ENCODE peak calls at places on chromosomes 2 and 18, in six cellular contexts. K is body of pancreas, J is uterus, T is tibial artery, V is heart left ventricle, Y is ovary. X is an unnamed sample. For H3K4me1, the result is how much of the 10 kb centered on the place peaks cover.

GRCh38 chr2:227551804-227552203 is 46.9 kb upstream of the SCYGR2 start:
- DNase-seq in K (no peak), J (no peak), T (no peak), V (no peak), Y (no peak), X (no peak)

GRCh38 chr2:110853516-110853915 is 121.1 kb downstream of the ACOXL start:
- DNase-seq in K (no peak), J (no peak), T (no peak), V (no peak), Y (no peak), X (no peak)

GRCh38 chr2:181900007-181900651 is 8.6 kb downstream of the ITPRID2 start:
- DNase-seq in K (no peak), J (no peak), T (no peak), V (no peak), Y (no peak), X (no peak)

GRCh38 chr2:54871457-54872103 is 148.1 kb downstream of the EML6 start:
- DNase-seq in K (no peak), J (no peak), T (no peak), V (no peak), Y (no peak), X (no peak)

GRCh38 chr18:28175047-28175929 is 1.6 kb downstream of the CDH2 start:
- DNase-seq in K (no peak), J (peak), T (no peak), V (peak), Y (peak), X (no peak)

GRCh38 chr2:212901604-212902275 is 249.7 kb downstream of the IKZF2 start:
- DNase-seq in K (no peak), J (no peak), T (no peak), V (no peak), Y (no peak), X (no peak)

GRCh38 chr2:203484266-203485112 is 50.6 kb downstream of the RAPH1 start:
- DNase-seq in K (peak), J (no peak), T (no peak), V (no peak), Y (no peak), X (no peak)

GRCh38 chr2:230209422-230210051 is 10.2 kb downstream of the SP110 start:
- DNase-seq in K (no peak), J (no peak), T (no peak), V (no peak), Y (no peak), X (no peak)

GRCh38 chr2:224507789-224508188 is 77.4 kb downstream of the CUL3 start:
- DNase-seq in K (no peak), J (no peak), T (no peak), V (no peak), Y (no peak), X (no peak)

GRCh38 chr2:26685943-26686839 is 6.3 kb upstream of the KCNK3 start:
- DNase-seq in K (peak), J (no peak), T (no peak), V (no peak), Y (no peak), X (no peak)

GRCh38 chr2:46216213-46216612 is 81.0 kb upstream of the EPAS1 start:
- DNase-seq in K (no peak), J (no peak), T (no peak), V (no peak), Y (no peak), X (no peak)

GRCh38 chr2:101410114-101410513 is 22.8 kb upstream of the CREG2 start:
- DNase-seq in K (no peak), J (no peak), T (no peak), V (no peak), Y (no peak), X (no peak)

GRCh38 chr2:219574509-219575311 is 2.6 kb downstream of the INHA start:
- DNase-seq in K (no peak), J (no peak), T (no peak), V (peak), Y (no peak), X (no peak)

GRCh38 chr2:1816414-1816911 is 72.1 kb upstream of the PXDN start:
- DNase-seq in K (peak), J (peak), T (peak), V (no peak), Y (peak), X (no peak)

GRCh38 chr18:75638597-75639467 is 211.3 kb upstream of the SMIM21 start:
- DNase-seq in K (no peak), J (peak), T (no peak), V (peak), Y (peak), X (no peak)

GRCh38 chr2:195573314-195573713 is 83.7 kb upstream of the SLC39A10 start:
- DNase-seq in K (no peak), J (no peak), T (no peak), V (no peak), Y (no peak), X (no peak)

GRCh38 chr2:138846216-138846821 is 66.1 kb upstream of the NXPH2 start:
- DNase-seq in K (no peak), J (no peak), T (no peak), V (no peak), Y (no peak), X (no peak)

GRCh38 chr2:224894356-224894755 is 147.9 kb downstream of the DOCK10 start:
- DNase-seq in K (no peak), J (no peak), T (no peak), V (no peak), Y (no peak), X (no peak)

GRCh38 chr2:11829324-11829946 is 83.0 kb downstream of the LPIN1 start:
- DNase-seq in K (peak), J (peak), T (peak), V (peak), Y (peak), X (peak)
- H3K4me3 ChIP-seq in K (no peak), J (no peak), T (peak), V (no peak), Y (no peak), X (no peak)

GRCh38 chr18:31671951-31672350 is 12.4 kb downstream of the B4GALT6 start:
- DNase-seq in K (no peak), J (no peak), T (no peak), V (no peak), Y (no peak), X (no peak)
- H3K4me1 ChIP-seq in K (under half), J (under half), T (under half), V (under half), Y (under half), X (under half)

DNA sequence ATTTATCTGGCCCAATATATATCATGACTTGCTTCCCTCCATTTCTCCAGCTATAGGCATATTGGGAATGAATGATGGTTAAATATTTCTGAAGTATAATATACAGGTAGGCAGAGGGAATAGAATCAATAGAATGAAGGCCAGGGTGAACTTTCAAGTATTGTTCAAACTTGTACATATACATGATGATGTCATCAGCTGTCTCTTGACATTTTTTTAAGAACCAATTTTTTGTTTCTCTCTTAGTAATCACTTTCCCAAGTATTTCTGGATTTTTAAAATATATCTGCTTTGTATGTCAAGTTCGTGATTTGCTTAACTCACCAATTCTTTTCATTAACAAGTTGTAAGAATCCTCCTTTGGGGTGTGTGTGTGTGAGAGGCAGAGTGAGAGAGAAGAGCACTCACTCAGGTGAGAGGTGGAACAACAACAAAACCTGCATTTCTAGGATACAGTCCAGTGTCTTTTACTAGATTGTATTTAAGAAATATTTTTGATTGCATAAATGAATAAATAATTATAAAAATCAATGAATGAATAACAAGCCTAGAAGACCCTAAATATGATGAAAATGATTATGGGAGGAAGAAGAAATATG is 1239.1 kb downstream of the LRP1B start:
- DNase-seq in K (no peak), J (no peak), T (no peak), V (no peak), Y (no peak), X (no peak)
- H3K4me3 ChIP-seq in K (no peak), J (no peak), T (no peak), V (no peak), Y (no peak), X (no peak)

GRCh38 chr2:105809099-105809473 is 64.4 kb downstream of the NCK2 start:
- DNase-seq in K (no peak), J (no peak), T (no peak), V (no peak), Y (no peak), X (no peak)

GRCh38 chr2:105812180-105813044 is 67.7 kb downstream of the NCK2 start:
- DNase-seq in K (no peak), J (peak), T (peak), V (peak), Y (peak), X (no peak)

GRCh38 chr2:105809723-105810122 is 65.0 kb downstream of the NCK2 start:
- DNase-seq in K (no peak), J (no peak), T (no peak), V (no peak), Y (no peak), X (no peak)

GRCh38 chr2:105806994-105807393 is 62.3 kb downstream of the NCK2 start:
- DNase-seq in K (no peak), J (no peak), T (no peak), V (no peak), Y (no peak), X (no peak)

DNA sequence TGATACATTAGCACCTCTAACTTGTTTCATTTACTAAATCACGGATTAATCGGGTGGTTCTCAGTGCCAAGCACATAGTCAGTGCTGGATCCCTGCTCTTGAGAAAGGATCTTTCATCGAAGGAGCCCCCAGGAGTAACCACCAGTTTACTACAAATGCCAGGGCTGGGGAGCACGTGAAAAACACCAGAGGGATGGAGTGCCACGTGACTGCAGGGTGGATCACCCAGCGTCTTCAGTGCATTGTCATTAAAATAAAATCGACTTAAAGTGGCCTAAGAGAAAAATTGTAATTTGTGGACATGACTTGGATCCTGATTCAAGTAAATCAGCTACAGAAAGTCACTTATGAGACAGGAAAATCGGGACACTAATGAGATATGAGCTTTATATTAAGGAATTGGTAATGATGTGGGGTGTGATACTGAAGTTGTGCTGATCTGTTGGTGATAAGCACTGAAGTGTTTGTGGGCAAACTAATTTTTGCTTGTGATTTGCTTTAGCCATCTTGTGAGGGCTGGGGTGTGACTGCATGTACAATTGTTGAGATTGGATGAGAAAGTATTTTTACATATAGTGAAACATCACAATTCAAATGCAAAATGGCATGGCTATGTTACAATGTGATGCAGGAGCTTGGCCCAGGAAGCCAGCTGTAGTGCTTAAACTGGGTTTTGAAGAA is 63.8 kb downstream of the NCK2 start:
- DNase-seq in K (no peak), J (no peak), T (no peak), V (no peak), Y (no peak), X (no peak)
- H3K4me1 ChIP-seq in K (under half), J (under half), T (under half), V (half or more), Y (under half), X (under half)

GRCh38 chr2:119214453-119214852 is 9.2 kb upstream of the STEAP3 start:
- DNase-seq in K (no peak), J (no peak), T (no peak), V (no peak), Y (no peak), X (no peak)
- H3K4me3 ChIP-seq in K (no peak), J (no peak), T (no peak), V (no peak), Y (no peak), X (no peak)

GRCh38 chr2:38748857-38749804 is 2.0 kb downstream of the SRSF7 start:
- DNase-seq in K (no peak), J (no peak), T (no peak), V (no peak), Y (no peak), X (no peak)
- H3K4me1 ChIP-seq in K (under half), J (under half), T (under half), V (half or more), Y (under half), X (under half)